ENCODE peak calls at places on chromosomes 13 and 19, in five cellular contexts. O is IMR-90, A is H9, R is neuronal stem cell, S is trophoblast cell. W is an unnamed sample.

GRCh38 chr13:43516401-43516826 is 270.4 kb downstream of the ENOX1 start:
- DNase-seq in O (peak; percentile 58), A (no peak), R (no peak), S (no peak), W (no peak)

GRCh38 chr13:82636119-82636518 is 1246.2 kb downstream of the SLITRK1 start:
- DNase-seq in O (peak; percentile 9), A (no peak), R (no peak), S (peak; percentile 31), W (no peak)

GRCh38 chr13:98839826-98840769 is 87.6 kb upstream of the SLC15A1 start:
- DNase-seq in O (peak; percentile 47), A (peak; percentile 90), R (peak; percentile 49), S (peak; percentile 86), W (peak; percentile 94)

GRCh38 chr13:113623491-113624234 is 34.3 kb downstream of the ATP4B start:
- DNase-seq in O (no peak), A (no peak), R (no peak), S (no peak), W (no peak)

GRCh38 chr19:13051581-13052165 is 51.0 kb downstream of the LYL1 start:
- DNase-seq in O (peak; percentile 24), A (peak; percentile 89), R (peak; percentile 97), S (peak; percentile 39), W (peak; percentile 79)

GRCh38 chr13:104426435-104426834 is 1360.2 kb upstream of the SLC10A2 start:
- DNase-seq in O (no peak), A (no peak), R (no peak), S (no peak), W (no peak)

GRCh38 chr19:51107406-51108065 is 673 bp downstream of the CTU1 start:
- DNase-seq in O (peak; percentile 20), A (peak; percentile 45), R (no peak), S (peak; percentile 14), W (peak; percentile 79)

GRCh38 chr19:56838930-56839664 is 1.4 kb downstream of the PEG3 start:
- DNase-seq in O (no peak), A (no peak), R (peak; percentile 96), S (peak; percentile 95), W (peak; percentile 99)

GRCh38 chr19:2611483-2612464 is 90.7 kb downstream of the GNG7 start:
- DNase-seq in O (no peak), A (no peak), R (no peak), S (no peak), W (no peak)

GRCh38 chr19:2610637-2611482 is 91.6 kb downstream of the GNG7 start:
- DNase-seq in O (peak; percentile 94), A (peak; percentile 92), R (peak; percentile 86), S (peak; percentile 98), W (peak; percentile 96)

GRCh38 chr19:2607712-2608601 is 94.5 kb downstream of the GNG7 start:
- DNase-seq in O (no peak), A (no peak), R (no peak), S (no peak), W (no peak)

GRCh38 chr19:2608602-2608922 is 93.9 kb downstream of the GNG7 start:
- DNase-seq in O (no peak), A (no peak), R (no peak), S (no peak), W (no peak)

DNA sequence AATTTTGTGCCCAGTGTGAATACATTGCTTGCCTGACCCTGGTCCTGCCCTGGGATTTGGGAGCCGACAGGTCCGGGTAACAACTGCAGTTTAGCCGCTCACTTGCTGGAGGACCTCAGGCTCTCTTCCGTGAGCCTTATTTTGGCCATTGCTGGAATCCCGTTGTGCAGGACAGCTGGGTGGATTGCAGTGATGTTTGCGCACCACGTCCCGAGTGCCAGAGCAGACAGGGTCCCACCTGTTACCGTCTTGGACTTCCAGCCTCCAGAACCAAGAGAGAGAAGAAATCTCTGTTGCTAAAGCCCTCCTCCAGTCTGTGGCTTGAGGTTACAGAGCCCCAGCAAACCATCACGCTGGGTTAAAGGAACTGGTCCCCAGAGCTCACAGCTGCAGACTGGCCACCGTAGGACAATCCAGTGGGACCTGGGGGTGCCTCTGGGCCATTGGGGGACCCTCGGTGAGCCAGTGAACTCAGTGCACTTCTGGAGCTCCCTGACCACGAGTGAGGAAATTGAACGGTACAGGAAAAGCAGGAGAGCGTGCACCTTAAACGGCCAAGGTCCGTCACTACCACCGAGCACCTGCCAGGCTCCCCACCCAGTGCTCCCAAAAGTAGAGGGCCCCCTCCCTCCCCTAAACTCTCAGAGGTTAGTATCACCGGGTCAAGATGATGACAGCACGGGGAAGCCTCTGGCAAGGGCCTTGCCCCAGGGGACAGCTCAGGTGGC is 92.9 kb downstream of the GNG7 start:
- DNase-seq in O (no peak), A (no peak), R (no peak), S (no peak), W (no peak)
- H2BK120ac ChIP-seq in O (no peak overlapping the region), A (no peak overlapping the region), R (no peak overlapping the region), S (peak overlapping the region; percentile 21), W (no peak overlapping the region)

GRCh38 chr13:106484084-106484754 is 51.2 kb downstream of the EFNB2 start:
- DNase-seq in O (no peak), A (no peak), R (no peak), S (peak; percentile 74), W (no peak)

GRCh38 chr13:106488671-106489070 is 46.8 kb downstream of the EFNB2 start:
- DNase-seq in O (no peak), A (no peak), R (no peak), S (no peak), W (peak; percentile 67)

GRCh38 chr13:106484755-106485193 is 50.7 kb downstream of the EFNB2 start:
- DNase-seq in O (peak; percentile 28), A (no peak), R (no peak), S (no peak), W (no peak)

GRCh38 chr13:106488075-106488474 is 47.4 kb downstream of the EFNB2 start:
- DNase-seq in O (no peak), A (no peak), R (no peak), S (no peak), W (no peak)

GRCh38 chr13:106486287-106486686 is 49.2 kb downstream of the EFNB2 start:
- DNase-seq in O (no peak), A (no peak), R (no peak), S (no peak), W (no peak)
- H2BK120ac ChIP-seq in O (no peak overlapping the region), A (no peak overlapping the region), R (no peak overlapping the region), S (no peak overlapping the region), W (no peak overlapping the region)

GRCh38 chr13:32857077-32857476 is 159.1 kb upstream of the KL start:
- DNase-seq in O (no peak), A (no peak), R (no peak), S (no peak), W (no peak)
- H2BK120ac ChIP-seq in O (no peak overlapping the region), A (no peak overlapping the region), R (no peak overlapping the region), S (no peak overlapping the region), W (no peak overlapping the region)

GRCh38 chr13:74136089-74136658 is 2.0 kb upstream of the KLF12 start:
- DNase-seq in O (peak; percentile 62), A (no peak), R (no peak), S (no peak), W (peak; percentile 28)

GRCh38 chr13:74134226-74134776 is at the start of gene KLF12:
- DNase-seq in O (peak; percentile 94), A (peak; percentile 91), R (peak; percentile 82), S (peak; percentile 37), W (peak; percentile 96)

GRCh38 chr13:74133657-74134201 is 475 bp downstream of the KLF12 start:
- DNase-seq in O (peak; percentile 95), A (peak; percentile 88), R (peak; percentile 79), S (peak; percentile 10), W (peak; percentile 86)

GRCh38 chr13:74135306-74136088 is 1.3 kb upstream of the KLF12 start:
- DNase-seq in O (peak; percentile 75), A (peak; percentile 76), R (peak; percentile 78), S (peak; percentile 48), W (peak; percentile 89)

GRCh38 chr13:74134777-74135305 is 637 bp upstream of the KLF12 start:
- DNase-seq in O (no peak), A (no peak), R (no peak), S (peak; percentile 21), W (peak; percentile 68)
- H2BK120ac ChIP-seq in O (peak overlapping the region; percentile 70), A (no peak overlapping the region), R (peak overlapping the region; percentile 93), S (peak overlapping the region; percentile 95), W (peak overlapping the region; percentile 89)

GRCh38 chr19:53960886-53961285 is 1.9 kb upstream of the CACNG8 start:
- DNase-seq in O (no peak), A (no peak), R (no peak), S (no peak), W (no peak)
- H2BK120ac ChIP-seq in O (no peak overlapping the region), A (no peak overlapping the region), R (no peak overlapping the region), S (no peak overlapping the region), W (no peak overlapping the region)

GRCh38 chr19:33349319-33350289 is 23.9 kb upstream of the CEBPG start:
- DNase-seq in O (no peak), A (no peak), R (no peak), S (no peak), W (no peak)
- H2BK120ac ChIP-seq in O (no peak overlapping the region), A (no peak overlapping the region), R (no peak overlapping the region), S (no peak overlapping the region), W (no peak overlapping the region)

GRCh38 chr13:110246530-110246929 is 60.4 kb downstream of the COL4A1 start:
- DNase-seq in O (no peak), A (no peak), R (no peak), S (no peak), W (no peak)

GRCh38 chr13:110251227-110251791 is 55.6 kb downstream of the COL4A1 start:
- DNase-seq in O (no peak), A (no peak), R (no peak), S (no peak), W (no peak)

GRCh38 chr13:110249326-110249725 is 57.6 kb downstream of the COL4A1 start:
- DNase-seq in O (no peak), A (no peak), R (no peak), S (no peak), W (no peak)

GRCh38 chr13:110250258-110250891 is 56.6 kb downstream of the COL4A1 start:
- DNase-seq in O (peak; percentile 77), A (no peak), R (no peak), S (peak; percentile 52), W (no peak)

GRCh38 chr13:110248449-110249143 is 58.4 kb downstream of the COL4A1 start:
- DNase-seq in O (no peak), A (no peak), R (no peak), S (no peak), W (no peak)
- H2BK120ac ChIP-seq in O (peak overlapping the region; percentile 98), A (no peak overlapping the region), R (no peak overlapping the region), S (peak overlapping the region; percentile 86), W (no peak overlapping the region)

DNA sequence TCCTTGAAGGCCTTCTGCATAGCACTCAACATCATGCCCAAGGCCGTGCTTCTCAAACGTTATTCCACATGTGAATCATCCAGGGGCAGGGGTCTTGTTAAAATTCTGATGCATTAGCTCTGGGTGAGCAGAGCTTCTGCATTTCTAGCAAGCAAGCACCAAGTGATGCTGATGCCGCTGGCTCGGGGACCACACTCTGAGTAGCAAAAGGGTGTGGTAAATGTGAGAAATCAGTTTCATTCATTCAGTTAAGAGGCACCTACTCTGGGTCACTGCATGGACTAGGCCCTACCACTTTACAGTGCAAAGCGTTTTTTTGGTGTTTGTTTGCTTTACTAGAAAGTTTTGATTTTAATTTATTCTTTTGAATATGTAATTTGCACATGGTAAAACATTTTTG is 7.2 kb downstream of the KRTDAP start:
- DNase-seq in O (no peak), A (no peak), R (no peak), S (no peak), W (no peak)
- H2BK120ac ChIP-seq in O (no peak overlapping the region), A (no peak overlapping the region), R (no peak overlapping the region), S (no peak overlapping the region), W (no peak overlapping the region)

GRCh38 chr13:84200971-84201370 is 318.7 kb upstream of the SLITRK1 start:
- DNase-seq in O (no peak), A (no peak), R (no peak), S (no peak), W (no peak)
- H2BK120ac ChIP-seq in O (no peak overlapping the region), A (no peak overlapping the region), R (no peak overlapping the region), S (no peak overlapping the region), W (no peak overlapping the region)